ENCODE peak calls at places on chromosomes 5 and 9, in four cellular contexts. Y is WTC11; A is activated CD8-positive, alpha-beta T cell treated with anti-CD3 and anti-CD28 coated beads for 36 hours; K is HT-29. I is an unnamed sample.

GRCh38 chr5:111227805-111228204 is 3.6 kb downstream of the CAMK4 start:
- DNase-seq in K (no peak), A (peak), Y (no peak), I (peak)

GRCh38 chr9:125049212-125049611 is 94.1 kb downstream of the SCAI start:
- DNase-seq in Y (no peak), A (no peak), K (no peak), I (no peak)

GRCh38 chr5:178590141-178590923 is at the start of gene COL23A1:
- DNase-seq in Y (peak), A (peak), K (no peak), I (peak)

GRCh38 chr9:107935931-107936330 is 446.4 kb upstream of the KLF4 start:
- DNase-seq in A (no peak), Y (no peak), K (no peak), I (no peak)

GRCh38 chr5:92492908-92493307 is 1088.1 kb downstream of the NR2F1-AS1 start:
- DNase-seq in Y (no peak), A (no peak), K (no peak), I (peak)

GRCh38 chr5:72300590-72301339 is 19.3 kb downstream of the MRPS27 start:
- DNase-seq in Y (no peak), A (no peak), K (no peak), I (no peak)

GRCh38 chr5:126531543-126532120 is 63.4 kb downstream of the ALDH7A1 start:
- DNase-seq in K (no peak), Y (no peak), A (no peak), I (peak)

GRCh38 chr5:51172853-51173635 is 210.2 kb upstream of the ISL1 start:
- DNase-seq in K (no peak), A (no peak), Y (no peak), I (no peak)

GRCh38 chr5:103452666-103453065 is 109.9 kb downstream of the NUDT12 start:
- DNase-seq in Y (no peak), K (no peak), A (no peak), I (no peak)

GRCh38 chr9:120009856-120010255 is 570.1 kb downstream of the CDK5RAP2 start:
- DNase-seq in Y (no peak), A (no peak), K (no peak), I (no peak)

GRCh38 chr5:5278815-5279381 is 138.8 kb downstream of the ADAMTS16 start:
- DNase-seq in Y (no peak), A (no peak), K (no peak), I (peak)

GRCh38 chr5:108681079-108681921 is 66.4 kb upstream of the FER start:
- DNase-seq in Y (no peak), K (peak), A (peak), I (peak)

GRCh38 chr9:135507104-135508035 is 6.9 kb downstream of the MRPS2 start:
- DNase-seq in Y (peak), K (no peak), A (no peak), I (no peak)

GRCh38 chr5:56569051-56569450 is 246.3 kb upstream of the MAP3K1 start:
- DNase-seq in K (no peak), A (no peak), Y (no peak), I (no peak)

GRCh38 chr5:88281322-88281721 is 12.7 kb upstream of the TMEM161B start:
- DNase-seq in Y (no peak), A (no peak), K (no peak), I (no peak)

I was measured in SK-MEL-5.